ENCODE peak calls at places on chromosomes 5 and 9, in seven cellular contexts. Q is GM19239; K is AG08395; F is activated naive CD8-positive, alpha-beta T cell treated with anti-CD3 and anti-CD28 coated beads, Interleukin-2, amount 50 U/mL, for 24 hours; V is tibial nerve; G is effector memory CD8-positive, alpha-beta T cell; I is NCI-H2171 treated with DMSO at 0.1 percent for 48 hours. H is an unnamed sample.

GRCh38 chr9:112278152-112278551 is 55.3 kb downstream of the PTBP3 start:
- DNase-seq in Q (no peak), K (no peak), F (no peak), V (no peak), G (no peak), I (no peak), H (no peak)

GRCh38 chr9:120890415-120891254 is 13.6 kb upstream of the PHF19 start:
- DNase-seq in Q (no peak), K (peak), F (no peak), V (no peak), G (no peak), I (no peak), H (no peak)

GRCh38 chr5:141869514-141869913 is 8.7 kb downstream of the PCDH1 start:
- DNase-seq in Q (no peak), K (no peak), F (no peak), V (no peak), G (no peak), I (no peak), H (no peak)

GRCh38 chr9:81591791-81592190 is 97.6 kb downstream of the TLE1 start:
- DNase-seq in Q (no peak), K (no peak), F (no peak), V (no peak), G (no peak), I (no peak), H (no peak)

GRCh38 chr5:128965011-128965637 is at the start of gene SLC27A6:
- DNase-seq in Q (no peak), K (no peak), F (no peak), V (no peak), G (no peak), I (no peak), H (no peak)

GRCh38 chr9:71928376-71928775 is 16.9 kb downstream of the C9orf85 start:
- DNase-seq in Q (no peak), K (peak), F (no peak), V (no peak), G (no peak), I (no peak), H (no peak)

GRCh38 chr9:111904889-111905288 is 8.3 kb downstream of the UGCG start:
- DNase-seq in Q (no peak), K (no peak), F (no peak), V (no peak), G (no peak), I (no peak), H (no peak)

GRCh38 chr5:8550921-8551320 is 682.0 kb downstream of the MTRR start:
- DNase-seq in Q (no peak), K (no peak), F (no peak), V (no peak), G (no peak), I (no peak), H (no peak)

GRCh38 chr9:92294297-92294676 is 790 bp upstream of the IARS1 start:
- DNase-seq in Q (no peak), K (peak), F (peak), V (no peak), G (peak), I (peak), H (no peak)

GRCh38 chr5:150639751-150640150 is 709 bp upstream of the SYNPO start:
- DNase-seq in Q (no peak), K (no peak), F (no peak), V (no peak), G (no peak), I (no peak), H (no peak)

GRCh38 chr5:134464988-134465855 is 53.5 kb upstream of the CDKN2AIPNL start:
- DNase-seq in Q (no peak), K (no peak), F (no peak), V (no peak), G (peak), I (no peak), H (no peak)

GRCh38 chr5:142403583-142403982 is 78.8 kb upstream of the SPRY4 start:
- DNase-seq in Q (no peak), K (no peak), F (no peak), V (no peak), G (no peak), I (no peak), H (no peak)

GRCh38 chr9:98594551-98595160 is 114.1 kb downstream of the GABBR2 start:
- DNase-seq in Q (no peak), K (no peak), F (no peak), V (no peak), G (no peak), I (no peak), H (no peak)

GRCh38 chr9:98087420-98088354 is 31.2 kb downstream of the NANS start:
- DNase-seq in Q (no peak), K (peak), F (no peak), V (no peak), G (peak), I (no peak), H (peak)

GRCh38 chr9:93119953-93120845 is 13.9 kb downstream of the NINJ1 start:
- DNase-seq in Q (peak), K (peak), F (peak), V (peak), G (no peak), I (no peak), H (peak)

GRCh38 chr9:118570076-118570475 is 799.2 kb downstream of the BRINP1 start:
- DNase-seq in Q (no peak), K (no peak), F (no peak), V (no peak), G (no peak), I (peak), H (no peak)

GRCh38 chr5:133336121-133336968 is 276.0 kb downstream of the FSTL4 start:
- DNase-seq in Q (no peak), K (no peak), F (no peak), V (no peak), G (no peak), I (no peak), H (no peak)

GRCh38 chr9:35521708-35522107 is 31.8 kb downstream of the RUSC2 start:
- DNase-seq in Q (no peak), K (peak), F (no peak), V (no peak), G (no peak), I (no peak), H (no peak)

GRCh38 chr5:67206381-67207328 is 10.1 kb upstream of the CD180 start:
- DNase-seq in Q (peak), K (no peak), F (peak), V (no peak), G (peak), I (no peak), H (peak)

GRCh38 chr5:168908207-168908606 is 329.0 kb upstream of the PANK3 start:
- DNase-seq in Q (no peak), K (peak), F (no peak), V (no peak), G (no peak), I (no peak), H (no peak)

GRCh38 chr5:170402508-170402907 is 13.3 kb upstream of the KCNMB1 start:
- DNase-seq in Q (no peak), K (no peak), F (no peak), V (no peak), G (no peak), I (no peak), H (no peak)

GRCh38 chr9:110688329-110688728 is 19.7 kb downstream of the MUSK start:
- DNase-seq in Q (no peak), K (no peak), F (no peak), V (no peak), G (no peak), I (no peak), H (no peak)

GRCh38 chr5:73451218-73452130 is 2.9 kb upstream of the FOXD1 start:
- DNase-seq in Q (no peak), K (peak), F (peak), V (peak), G (peak), I (no peak), H (peak)

GRCh38 chr5:104498281-104498680 is 935.7 kb upstream of the NUDT12 start:
- DNase-seq in Q (no peak), K (no peak), F (no peak), V (no peak), G (no peak), I (no peak), H (no peak)

GRCh38 chr5:132387649-132388117 is 18.2 kb downstream of the SLC22A5 start:
- DNase-seq in Q (no peak), K (peak), F (no peak), V (no peak), G (no peak), I (no peak), H (no peak)

GRCh38 chr5:143198332-143198731 is 205.2 kb downstream of the NR3C1 start:
- DNase-seq in Q (no peak), K (no peak), F (no peak), V (no peak), G (no peak), I (no peak), H (no peak)

GRCh38 chr9:133493845-133494540 is 15.1 kb upstream of the SLC2A6 start:
- DNase-seq in Q (no peak), K (no peak), F (no peak), V (no peak), G (no peak), I (no peak), H (no peak)

GRCh38 chr9:121323449-121324151 is 46.5 kb downstream of the STOM start:
- DNase-seq in Q (no peak), K (no peak), F (no peak), V (no peak), G (no peak), I (peak), H (no peak)

GRCh38 chr5:39080168-39080567 is 6.0 kb upstream of the RICTOR start:
- DNase-seq in Q (no peak), K (no peak), F (no peak), V (no peak), G (no peak), I (no peak), H (no peak)

GRCh38 chr5:72543365-72543764 is 36.2 kb upstream of the ZNF366 start:
- DNase-seq in Q (no peak), K (peak), F (no peak), V (no peak), G (no peak), I (no peak), H (no peak)

GRCh38 chr9:37836386-37836785 is 35.8 kb downstream of the DCAF10 start:
- DNase-seq in Q (no peak), K (no peak), F (no peak), V (no peak), G (no peak), I (no peak), H (no peak)

GRCh38 chr9:37329576-37329975 is 92.9 kb upstream of the GRHPR start:
- DNase-seq in Q (no peak), K (peak), F (no peak), V (no peak), G (no peak), I (no peak), H (no peak)

GRCh38 chr5:177327539-177328522 is 16.1 kb upstream of the MXD3 start:
- DNase-seq in Q (no peak), K (no peak), F (no peak), V (no peak), G (no peak), I (no peak), H (no peak)